ENCODE peak calls at places on chromosomes 12 and 14, in five cellular contexts. C is astrocyte of the spinal cord, X is AG04449, V is GM13977, E is fibroblast of lung. L is an unnamed sample.

GRCh38 chr14:94751956-94752355 is 18.0 kb downstream of the GSC start:
- DNase-seq in C (no peak), X (no peak), V (no peak), E (no peak), L (no peak)

GRCh38 chr14:88551936-88552565 is 2.8 kb downstream of the PTPN21 start:
- DNase-seq in C (peak), X (no peak), V (no peak), E (peak), L (no peak)

GRCh38 chr12:68530965-68531364 is 79.7 kb upstream of the RAP1B start:
- DNase-seq in C (peak), X (peak), V (no peak), E (peak), L (no peak)

GRCh38 chr14:91374897-91375747 is 42.5 kb downstream of the CCDC88C start:
- DNase-seq in C (no peak), X (no peak), V (no peak), E (no peak), L (no peak)

GRCh38 chr14:68704736-68705720 is 87.8 kb downstream of the ZFP36L1 start:
- DNase-seq in C (no peak), X (no peak), V (no peak), E (no peak), L (no peak)

GRCh38 chr14:103118019-103118662 is 5.1 kb upstream of the TNFAIP2 start:
- DNase-seq in C (no peak), X (no peak), V (no peak), E (peak), L (no peak)

GRCh38 chr12:54622463-54623183 is 12.1 kb downstream of the LACRT start:
- DNase-seq in C (no peak), X (no peak), V (no peak), E (peak), L (no peak)

GRCh38 chr14:90287791-90288190 is 31.4 kb downstream of the PSMC1 start:
- DNase-seq in C (no peak), X (no peak), V (no peak), E (no peak), L (no peak)

GRCh38 chr14:97153527-97153926 is 356.3 kb downstream of the VRK1 start:
- DNase-seq in C (no peak), X (no peak), V (no peak), E (no peak), L (no peak)

GRCh38 chr12:59067068-59067467 is 146.8 kb upstream of the LRIG3 start:
- DNase-seq in C (peak), X (peak), V (peak), E (peak), L (no peak)

GRCh38 chr12:46430340-46430948 is 57.9 kb upstream of the SLC38A2 start:
- DNase-seq in C (peak), X (peak), V (peak), E (peak), L (peak)

GRCh38 chr12:68497702-68498101 is 113.0 kb upstream of the RAP1B start:
- DNase-seq in C (peak), X (peak), V (no peak), E (peak), L (no peak)

GRCh38 chr14:37708481-37708880 is 113.1 kb downstream of the TTC6 start:
- DNase-seq in C (peak), X (peak), V (no peak), E (no peak), L (no peak)

GRCh38 chr12:68557011-68557715 is 53.5 kb upstream of the RAP1B start:
- DNase-seq in C (peak), X (peak), V (no peak), E (peak), L (no peak)

GRCh38 chr14:95527392-95528002 is 7.4 kb upstream of the GLRX5 start:
- DNase-seq in C (peak), X (no peak), V (no peak), E (peak), L (peak)

GRCh38 chr14:37457334-37457733 is 137.7 kb downstream of the FOXA1 start:
- DNase-seq in C (no peak), X (no peak), V (no peak), E (no peak), L (no peak)

GRCh38 chr12:91896725-91897515 is 248.7 kb downstream of the BTG1 start:
- DNase-seq in C (no peak), X (no peak), V (no peak), E (peak), L (no peak)

GRCh38 chr12:62862259-62862881 is 72.6 kb downstream of the PPM1H start:
- DNase-seq in C (peak), X (no peak), V (no peak), E (peak), L (no peak)

GRCh38 chr14:96042218-96042930 is 3.2 kb downstream of the C14orf132 start:
- DNase-seq in C (peak), X (peak), V (no peak), E (peak), L (no peak)

GRCh38 chr12:128367961-128368360 is 101.0 kb downstream of the TMEM132C start:
- DNase-seq in C (no peak), X (no peak), V (no peak), E (no peak), L (no peak)

GRCh38 chr14:91980157-91980556 is 32.7 kb upstream of the FBLN5 start:
- DNase-seq in C (peak), X (peak), V (peak), E (peak), L (peak)

GRCh38 chr14:59320771-59321170 is 132.3 kb downstream of the DAAM1 start:
- DNase-seq in C (no peak), X (no peak), V (no peak), E (peak), L (no peak)

GRCh38 chr14:99774526-99775307 is 18.5 kb upstream of the EML1 start:
- DNase-seq in C (peak), X (no peak), V (no peak), E (no peak), L (no peak)

GRCh38 chr12:4664111-4664510 is 15.2 kb downstream of the NDUFA9 start:
- DNase-seq in C (peak), X (peak), V (no peak), E (peak), L (peak)

GRCh38 chr12:82124711-82125110 is 233.5 kb downstream of the CCDC59 start:
- DNase-seq in C (peak), X (no peak), V (no peak), E (no peak), L (peak)

DNA sequence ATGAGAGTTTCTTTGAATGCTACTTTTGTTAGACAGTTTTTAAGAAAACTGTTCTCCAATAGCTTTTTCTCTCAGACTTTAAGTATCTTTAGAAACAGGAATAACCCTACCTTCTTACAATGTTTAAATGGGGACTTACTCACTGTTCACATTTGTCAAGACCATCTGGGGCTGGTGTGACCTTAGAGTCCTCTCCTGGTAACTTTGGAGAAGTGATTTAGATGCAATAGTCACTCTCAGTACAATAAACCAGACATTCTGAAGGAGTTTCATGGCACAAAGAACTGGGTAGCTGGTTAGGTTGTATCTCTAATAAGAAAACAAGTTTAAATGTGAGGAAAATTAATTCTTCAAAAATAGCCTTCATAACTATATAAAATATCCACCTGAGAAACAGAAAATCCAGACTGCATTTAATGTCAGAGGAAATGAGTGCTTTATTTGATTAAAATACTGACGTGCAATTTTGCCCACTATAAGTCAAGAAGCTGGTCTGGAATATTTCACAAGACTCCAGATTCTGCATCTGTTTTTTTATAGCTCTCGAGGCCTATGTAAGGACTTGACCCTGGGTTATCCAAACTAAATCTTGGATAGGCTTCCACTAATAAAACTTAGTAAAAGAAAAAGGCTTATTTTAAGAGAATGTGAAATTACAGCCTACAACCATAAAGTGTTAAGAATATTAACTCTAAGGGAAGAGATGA is 108.7 kb downstream of the PTGER2 start:
- DNase-seq in C (no peak), X (no peak), V (no peak), E (peak), L (no peak)
- TF ChIP-seq CTCF in C (no peak), X (no peak), V (no peak), E (no peak), L (no peak)

GRCh38 chr12:100646896-100647295 is 73.4 kb downstream of the GAS2L3 start:
- DNase-seq in C (no peak), X (no peak), V (no peak), E (no peak), L (no peak)

GRCh38 chr12:100651694-100652093 is 78.2 kb downstream of the GAS2L3 start:
- DNase-seq in C (no peak), X (no peak), V (no peak), E (no peak), L (no peak)

GRCh38 chr12:100656141-100656540 is 82.7 kb downstream of the GAS2L3 start:
- DNase-seq in C (no peak), X (no peak), V (no peak), E (no peak), L (no peak)

GRCh38 chr12:100652488-100652887 is 79.0 kb downstream of the GAS2L3 start:
- DNase-seq in C (no peak), X (no peak), V (no peak), E (no peak), L (no peak)

DNA sequence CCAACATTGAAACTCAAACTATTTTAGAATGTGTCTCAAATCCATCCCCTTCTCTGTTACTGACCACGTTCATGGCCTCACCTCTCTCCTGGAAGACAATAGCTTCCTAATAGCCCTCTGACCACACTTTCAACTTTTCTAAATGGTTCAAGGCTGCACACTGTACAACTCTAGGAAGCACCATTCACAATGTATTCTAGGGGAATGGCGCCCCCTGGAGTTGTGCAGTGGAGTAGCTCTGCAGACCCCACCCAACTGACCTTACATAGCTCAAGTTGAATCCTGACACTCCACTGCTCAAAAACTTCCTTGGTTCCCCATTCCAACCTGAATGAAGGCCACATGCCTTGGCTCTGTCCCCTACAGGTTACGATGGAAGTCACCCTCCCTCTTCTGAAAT is 77.6 kb downstream of the GAS2L3 start:
- DNase-seq in C (no peak), X (no peak), V (no peak), E (no peak), L (no peak)
- TF ChIP-seq CTCF in C (peak), X (no peak), V (peak), E (no peak), L (peak)

GRCh38 chr14:67666733-67667132 is 7.7 kb downstream of the VTI1B start:
- DNase-seq in C (no peak), X (no peak), V (no peak), E (no peak), L (no peak)

GRCh38 chr14:67673451-67673850 is 981 bp downstream of the VTI1B start:
- DNase-seq in C (no peak), X (no peak), V (no peak), E (no peak), L (no peak)

GRCh38 chr14:67665886-67666285 is 8.5 kb downstream of the VTI1B start:
- DNase-seq in C (peak), X (no peak), V (no peak), E (peak), L (no peak)

GRCh38 chr14:67663633-67664032 is 10.8 kb downstream of the VTI1B start:
- DNase-seq in C (no peak), X (no peak), V (no peak), E (no peak), L (no peak)

GRCh38 chr14:67668559-67668958 is 5.9 kb downstream of the VTI1B start:
- DNase-seq in C (no peak), X (no peak), V (peak), E (no peak), L (no peak)
- TF ChIP-seq CTCF in C (no peak), X (no peak), V (no peak), E (no peak), L (no peak)

DNA sequence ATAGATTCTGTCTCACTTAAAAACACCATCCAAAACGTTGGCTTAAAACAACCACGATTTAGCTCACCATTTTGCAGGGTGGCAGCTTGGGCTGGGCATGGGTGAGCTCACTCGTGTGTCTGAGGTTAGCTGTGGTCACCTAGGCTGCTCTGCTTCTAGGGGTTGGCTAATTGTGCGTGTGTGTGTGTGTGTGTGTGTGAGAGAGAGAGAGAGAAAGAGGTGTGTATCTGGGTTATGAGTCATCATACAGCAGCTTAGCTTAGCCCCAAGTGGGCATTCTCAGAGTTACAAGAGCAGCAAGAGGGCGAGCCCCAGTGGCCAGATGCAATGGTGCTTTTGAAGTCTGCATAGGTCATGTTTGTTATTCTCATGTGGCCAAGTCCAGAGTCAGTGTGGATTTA is 6.0 kb downstream of the FBXW8 start:
- DNase-seq in C (peak), X (peak), V (peak), E (peak), L (peak)
- TF ChIP-seq CTCF in C (peak), X (peak), V (no peak), E (peak), L (peak)

DNA sequence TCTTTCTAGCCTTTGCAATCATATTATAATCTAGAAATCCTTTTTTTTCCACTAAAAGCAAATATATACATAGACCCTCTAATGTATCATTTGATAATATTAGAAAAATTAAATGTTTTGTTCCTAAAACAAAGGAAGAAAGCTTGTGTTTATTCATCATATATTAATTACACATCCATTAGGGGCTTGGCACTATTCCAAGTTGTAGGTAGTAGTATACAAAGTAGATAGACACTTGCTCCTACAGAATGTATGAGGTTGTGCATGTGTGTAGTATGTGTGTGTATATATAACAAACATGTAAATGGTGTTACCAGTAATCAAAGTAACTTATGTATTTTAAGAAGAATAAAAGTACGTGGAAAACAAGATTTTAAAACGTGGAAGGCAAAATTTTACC is 15.0 kb upstream of the KCNMB4 start:
- DNase-seq in C (no peak), X (no peak), V (no peak), E (no peak), L (no peak)
- TF ChIP-seq CTCF in C (no peak), X (no peak), V (no peak), E (no peak), L (no peak)

GRCh38 chr12:40331886-40332285 is 107.1 kb downstream of the LRRK2 start:
- DNase-seq in C (no peak), X (no peak), V (no peak), E (no peak), L (no peak)

GRCh38 chr12:40338071-40338470 is 113.3 kb downstream of the LRRK2 start:
- DNase-seq in C (no peak), X (no peak), V (no peak), E (no peak), L (no peak)

GRCh38 chr12:40342010-40342409 is 117.2 kb downstream of the LRRK2 start:
- DNase-seq in C (no peak), X (no peak), V (no peak), E (no peak), L (no peak)

GRCh38 chr12:40336573-40337199 is 111.9 kb downstream of the LRRK2 start:
- DNase-seq in C (peak), X (no peak), V (peak), E (peak), L (no peak)
- TF ChIP-seq CTCF in C (peak), X (peak), V (peak), E (peak), L (peak)

GRCh38 chr12:104501641-104502040 is 44.9 kb downstream of the CHST11 start:
- DNase-seq in C (no peak), X (no peak), V (no peak), E (no peak), L (no peak)

GRCh38 chr12:104498211-104498801 is 41.6 kb downstream of the CHST11 start:
- DNase-seq in C (peak), X (no peak), V (no peak), E (no peak), L (no peak)

GRCh38 chr12:104501115-104501514 is 44.4 kb downstream of the CHST11 start:
- DNase-seq in C (no peak), X (no peak), V (no peak), E (no peak), L (no peak)

GRCh38 chr12:104499207-104499606 is 42.5 kb downstream of the CHST11 start:
- DNase-seq in C (no peak), X (no peak), V (no peak), E (no peak), L (no peak)

DNA sequence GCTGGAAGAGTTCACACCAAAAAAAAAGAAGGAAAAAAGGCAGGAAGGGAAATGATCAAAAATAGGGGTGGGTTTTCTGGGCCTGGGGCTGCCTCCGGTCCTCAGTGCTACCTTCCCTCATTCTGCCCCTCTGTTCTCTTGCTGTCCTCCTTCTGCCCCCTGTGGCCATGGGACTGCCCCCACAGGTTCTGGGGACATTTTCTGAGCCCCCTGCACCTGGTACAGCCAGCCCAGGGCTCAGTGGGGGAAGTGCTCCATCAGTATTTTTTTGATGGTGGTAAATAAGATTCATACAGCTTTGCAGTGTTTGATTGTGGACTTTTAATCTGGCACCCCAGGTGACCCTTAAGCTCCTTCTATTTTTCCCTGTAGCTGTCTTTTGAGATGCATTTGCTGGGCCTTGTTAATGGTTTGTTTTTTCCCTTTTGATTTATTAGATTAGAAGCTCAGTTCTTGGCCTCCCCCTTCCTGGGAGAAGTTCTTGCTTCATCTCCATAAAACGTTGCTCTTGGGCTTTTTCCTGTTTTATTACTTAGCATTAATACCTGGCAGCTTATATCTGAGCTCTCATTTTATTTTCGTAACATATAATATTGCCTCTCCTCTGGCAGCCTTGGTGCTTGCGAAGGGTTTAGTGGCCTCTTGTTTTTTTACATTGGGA is 43.0 kb downstream of the CHST11 start:
- DNase-seq in C (no peak), X (no peak), V (no peak), E (no peak), L (no peak)
- TF ChIP-seq CTCF in C (no peak), X (no peak), V (no peak), E (no peak), L (no peak)

GRCh38 chr14:104169765-104170113 is 31.4 kb downstream of the KIF26A start:
- DNase-seq in C (no peak), X (no peak), V (no peak), E (no peak), L (no peak)

GRCh38 chr14:104171948-104172347 is 33.6 kb downstream of the KIF26A start:
- DNase-seq in C (no peak), X (no peak), V (no peak), E (no peak), L (no peak)

GRCh38 chr14:104172349-104172748 is 34.0 kb downstream of the KIF26A start:
- DNase-seq in C (no peak), X (no peak), V (no peak), E (no peak), L (no peak)

GRCh38 chr14:104172880-104173279 is 34.5 kb downstream of the KIF26A start:
- DNase-seq in C (no peak), X (no peak), V (no peak), E (no peak), L (no peak)

GRCh38 chr14:104171029-104171697 is 32.8 kb downstream of the KIF26A start:
- DNase-seq in C (no peak), X (no peak), V (no peak), E (no peak), L (no peak)
- TF ChIP-seq CTCF in C (no peak), X (no peak), V (no peak), E (no peak), L (no peak)

GRCh38 chr14:63493246-63493645 is 49.9 kb downstream of the PPP2R5E start:
- DNase-seq in C (no peak), X (no peak), V (no peak), E (peak), L (no peak)
- TF ChIP-seq CTCF in C (peak), X (peak), V (peak), E (peak), L (peak)

L was measured in AG09319.